ENCODE peak calls at places on chromosomes 6 and 20, in five cellular contexts. S is psoas muscle; J is stomach; R is stimulated activated naive CD8-positive, alpha-beta T cell treated with anti-CD3 and anti-CD28 coated beads, Interleukin-15, Interleukin-2, amounts not matched to agents 100 U/mL and 50 U/mL, for 24 hours; U is lung. W is an unnamed sample.

GRCh38 chr20:58025233-58025632 is 203.2 kb downstream of the ANKRD60 start:
- DNase-seq in R (no peak), U (no peak), S (no peak), J (no peak), W (no peak)

GRCh38 chr6:129748212-129748900 is 38.4 kb upstream of the ARHGAP18 start:
- DNase-seq in J (peak; percentile 39), S (no peak), R (peak; percentile 61), U (no peak), W (peak; percentile 91)

GRCh38 chr20:52682271-52682670 is 289.9 kb upstream of the TSHZ2 start:
- DNase-seq in S (no peak), U (no peak), J (no peak), R (no peak), W (no peak)

GRCh38 chr6:159059099-159059498 is 14.3 kb upstream of the TAGAP start:
- DNase-seq in R (no peak), J (no peak), S (no peak), U (no peak), W (peak; percentile 32)

GRCh38 chr6:145544031-145544430 is 191.3 kb downstream of the EPM2A start:
- DNase-seq in U (no peak), R (no peak), J (no peak), S (peak; percentile 57), W (no peak)

GRCh38 chr6:12386816-12387215 is 96.7 kb downstream of the EDN1 start:
- DNase-seq in J (no peak), U (no peak), S (no peak), R (no peak), W (no peak)

GRCh38 chr6:71206086-71206485 is 82.5 kb upstream of the OGFRL1 start:
- DNase-seq in R (no peak), J (no peak), U (no peak), S (no peak), W (no peak)

GRCh38 chr6:158142789-158143188 is 25.3 kb downstream of the SERAC1 start:
- DNase-seq in S (no peak), R (no peak), J (peak; percentile 59), U (peak; percentile 44), W (no peak)

GRCh38 chr6:50824505-50824904 is 5.8 kb downstream of the TFAP2B start:
- DNase-seq in U (no peak), J (no peak), S (no peak), R (no peak), W (no peak)

GRCh38 chr20:15491564-15491963 is 1081.7 kb downstream of the KIF16B start:
- DNase-seq in R (no peak), S (no peak), J (peak; percentile 34), U (no peak), W (peak; percentile 43)

GRCh38 chr20:651713-652610 is 1.0 kb downstream of the SRXN1 start:
- DNase-seq in R (no peak), U (no peak), S (no peak), J (no peak), W (peak; percentile 23)

GRCh38 chr6:75830959-75831885 is 82.2 kb downstream of the MYO6 start:
- DNase-seq in S (no peak), J (no peak), R (peak; percentile 4), U (no peak), W (peak; percentile 57)

GRCh38 chr6:170221753-170222400 is 69.0 kb downstream of the DLL1 start:
- DNase-seq in U (no peak), J (peak; percentile 16), S (no peak), R (no peak), W (no peak)

GRCh38 chr6:6900566-6901204 is 207.1 kb upstream of the RREB1 start:
- DNase-seq in R (no peak), S (no peak), J (no peak), U (no peak), W (no peak)

GRCh38 chr6:154239392-154239791 is 117.2 kb downstream of the IPCEF1 start:
- DNase-seq in J (no peak), R (peak; percentile 44), S (no peak), U (no peak), W (no peak)

GRCh38 chr20:25050082-25050481 is 7.9 kb downstream of the ACSS1 start:
- DNase-seq in R (no peak), S (no peak), J (peak; percentile 14), U (no peak), W (no peak)

GRCh38 chr6:13406781-13407180 is 78.4 kb upstream of the TBC1D7 start:
- DNase-seq in S (no peak), R (no peak), J (no peak), U (no peak), W (no peak)

GRCh38 chr6:161586866-161587265 is 313.0 kb upstream of the AGPAT4 start:
- DNase-seq in J (no peak), S (no peak), R (no peak), U (no peak), W (no peak)

GRCh38 chr20:38034108-38034649 is 633 bp downstream of the RPRD1B start:
- DNase-seq in U (no peak), R (no peak), J (no peak), S (no peak), W (no peak)

GRCh38 chr6:291697-292505 is at the start of gene DUSP22:
- DNase-seq in R (peak; percentile 89), S (peak; percentile 92), J (peak; percentile 92), U (peak; percentile 90), W (peak; percentile 92)

GRCh38 chr20:24470031-24470781 is 777 bp downstream of the SYNDIG1 start:
- DNase-seq in R (no peak), S (no peak), U (no peak), J (no peak), W (no peak)

GRCh38 chr6:91497770-91498169 is 910.9 kb upstream of the MAP3K7 start:
- DNase-seq in U (no peak), S (no peak), J (no peak), R (no peak), W (no peak)

GRCh38 chr20:44471481-44471882 is 4.2 kb upstream of the TTPAL start:
- DNase-seq in U (no peak), J (no peak), R (no peak), S (no peak), W (no peak)

GRCh38 chr6:17877196-17877889 is 110.1 kb downstream of the KIF13A start:
- DNase-seq in J (no peak), U (no peak), R (no peak), S (no peak), W (no peak)

GRCh38 chr20:14036567-14036966 is 41.3 kb downstream of the MACROD2 start:
- DNase-seq in U (no peak), R (no peak), S (no peak), J (no peak), W (no peak)

GRCh38 chr20:50338479-50339195 is 148.0 kb downstream of the CEBPB start:
- DNase-seq in U (no peak), S (no peak), R (peak; percentile 80), J (no peak), W (peak; percentile 92)

GRCh38 chr6:24924956-24925355 is 10.8 kb downstream of the RIPOR2 start:
- DNase-seq in U (no peak), J (peak; percentile 62), R (no peak), S (no peak), W (no peak)

GRCh38 chr6:104123227-104123626 is 736.5 kb downstream of the HACE1 start:
- DNase-seq in S (no peak), J (no peak), R (no peak), U (no peak), W (no peak)

GRCh38 chr6:14545496-14545895 is 427.9 kb downstream of the CD83 start:
- DNase-seq in S (no peak), J (no peak), U (no peak), R (no peak), W (no peak)

GRCh38 chr20:34982270-34983088 is 26.8 kb downstream of the MYH7B start:
- DNase-seq in S (peak; percentile 48), J (no peak), U (no peak), R (no peak), W (no peak)

GRCh38 chr20:59561228-59561605 is 43.1 kb upstream of the PHACTR3 start:
- DNase-seq in J (no peak), R (no peak), S (no peak), U (no peak), W (no peak)

GRCh38 chr6:108805611-108806181 is 42.5 kb upstream of the ARMC2 start:
- DNase-seq in R (no peak), S (no peak), J (no peak), U (no peak), W (peak; percentile 60)

W was measured in GM12865.